ENCODE peak calls at places on chromosomes 13 and 19, in six cellular contexts. J is stimulated activated CD4-positive, alpha-beta T cell treated with anti-CD3 and anti-CD28 coated beads, Interleukin-4, amount 100 ng/mL, for 1 hour; Z is fibroblast of villous mesenchyme; C is activated CD8-positive, alpha-beta memory T cell treated with anti-CD3 and anti-CD28 coated beads for 24 hours; L is psoas muscle; N is amniotic stem cell. G is an unnamed sample.

GRCh38 chr13:106376411-106377112 is 158.9 kb downstream of the EFNB2 start:
- DNase-seq in J (no peak), Z (peak), C (no peak), L (no peak), N (peak), G (no peak)

GRCh38 chr19:5046339-5047039 is 77.6 kb downstream of the KDM4B start:
- DNase-seq in J (no peak), Z (peak), C (no peak), L (peak), N (no peak), G (peak)

GRCh38 chr19:7869910-7870511 is 4.2 kb downstream of the PRR36 start:
- DNase-seq in J (peak), Z (peak), C (no peak), L (peak), N (no peak), G (peak)

GRCh38 chr13:77480071-77480470 is 55.4 kb upstream of the SCEL start:
- DNase-seq in J (no peak), Z (no peak), C (no peak), L (no peak), N (no peak), G (no peak)

GRCh38 chr19:32268381-32268780 is 77.0 kb upstream of the ZNF507 start:
- DNase-seq in J (no peak), Z (no peak), C (no peak), L (no peak), N (no peak), G (no peak)

GRCh38 chr13:104522235-104523072 is 1456.2 kb upstream of the SLC10A2 start:
- DNase-seq in J (no peak), Z (no peak), C (no peak), L (no peak), N (no peak), G (no peak)

GRCh38 chr19:15372891-15373301 is 6.7 kb downstream of the AKAP8 start:
- DNase-seq in J (no peak), Z (no peak), C (no peak), L (no peak), N (no peak), G (no peak)

GRCh38 chr19:40315812-40316475 is 30.8 kb upstream of the AKT2 start:
- DNase-seq in J (no peak), Z (no peak), C (no peak), L (no peak), N (no peak), G (no peak)

GRCh38 chr13:67281476-67281875 is 51.3 kb upstream of the PCDH9 start:
- DNase-seq in J (no peak), Z (no peak), C (no peak), L (no peak), N (no peak), G (no peak)

GRCh38 chr19:10214784-10215183 is 16.3 kb downstream of the S1PR2 start:
- DNase-seq in J (no peak), Z (peak), C (no peak), L (no peak), N (no peak), G (no peak)

GRCh38 chr13:95100525-95101121 is 200.6 kb downstream of the ABCC4 start:
- DNase-seq in J (no peak), Z (no peak), C (no peak), L (no peak), N (peak), G (no peak)

GRCh38 chr19:3881272-3882040 is 971 bp downstream of the ATCAY start:
- DNase-seq in J (no peak), Z (no peak), C (no peak), L (no peak), N (no peak), G (no peak)

GRCh38 chr19:49912965-49913685 is 15.9 kb upstream of the ATF5 start:
- DNase-seq in J (no peak), Z (peak), C (no peak), L (no peak), N (no peak), G (no peak)

GRCh38 chr19:36047835-36048234 is 6.2 kb downstream of the THAP8 start:
- DNase-seq in J (no peak), Z (no peak), C (no peak), L (no peak), N (no peak), G (no peak)

GRCh38 chr19:1853295-1854031 is 5.2 kb upstream of the REXO1 start:
- DNase-seq in J (peak), Z (peak), C (peak), L (peak), N (no peak), G (peak)

GRCh38 chr19:6971366-6971765 is 49.9 kb downstream of the MBD3L2B start:
- DNase-seq in J (no peak), Z (peak), C (no peak), L (no peak), N (no peak), G (no peak)

GRCh38 chr13:110714798-110715394 is 1.4 kb downstream of the ING1 start:
- DNase-seq in J (peak), Z (no peak), C (no peak), L (peak), N (no peak), G (peak)

GRCh38 chr19:49560358-49560900 is 19.9 kb downstream of the NOSIP start:
- DNase-seq in J (peak), Z (no peak), C (peak), L (peak), N (no peak), G (peak)

GRCh38 chr13:114004416-114005205 is 30.7 kb upstream of the C13orf46 start:
- DNase-seq in J (no peak), Z (peak), C (no peak), L (peak), N (no peak), G (peak)

GRCh38 chr19:42132030-42132628 is at the start of gene POU2F2:
- DNase-seq in J (peak), Z (no peak), C (peak), L (peak), N (no peak), G (peak)

GRCh38 chr19:38736413-38737280 is 7.6 kb downstream of the CAPN12 start:
- DNase-seq in J (peak), Z (no peak), C (peak), L (no peak), N (no peak), G (peak)

GRCh38 chr13:99063952-99064351 is 86.1 kb upstream of the DOCK9 start:
- DNase-seq in J (no peak), Z (peak), C (no peak), L (no peak), N (no peak), G (no peak)

GRCh38 chr13:37409756-37410155 is 188.8 kb downstream of the POSTN start:
- DNase-seq in J (no peak), Z (peak), C (no peak), L (no peak), N (no peak), G (no peak)